ENCODE peak calls at places on chromosomes 5 and 9, in eight cellular contexts. C is uterus, M is osteocyte, S is Calu3, E is fibroblast of mammary gland, N is K562, V is cardiac fibroblast, Q is neural progenitor cell. X is an unnamed sample.

GRCh38 chr5:143315929-143316328 is 87.6 kb downstream of the NR3C1 start:
- DNase-seq in C (no peak), M (no peak), S (no peak), E (peak), N (no peak), V (no peak), Q (peak), X (no peak)

GRCh38 chr5:472656-473343 is 29.8 kb downstream of the EXOC3 start:
- DNase-seq in C (peak), M (peak), S (peak), E (peak), N (peak), V (peak), Q (peak), X (peak)

GRCh38 chr5:149141957-149142851 is 911 bp downstream of the ABLIM3 start:
- DNase-seq in C (peak), M (no peak), S (no peak), E (peak), N (no peak), V (peak), Q (peak), X (peak)

GRCh38 chr5:163943546-163943945 is 438.1 kb downstream of the MAT2B start:
- DNase-seq in C (no peak), M (no peak), S (no peak), E (no peak), N (no peak), V (peak), Q (no peak), X (no peak)

GRCh38 chr5:6510132-6510531 is 61.5 kb downstream of the UBE2QL1 start:
- DNase-seq in C (no peak), M (no peak), S (no peak), E (peak), N (no peak), V (peak), Q (no peak), X (no peak)

GRCh38 chr5:84290161-84290560 is 94.5 kb downstream of the EDIL3 start:
- DNase-seq in C (no peak), M (no peak), S (no peak), E (no peak), N (no peak), V (peak), Q (no peak), X (no peak)

GRCh38 chr5:141084487-141084989 is 9.9 kb upstream of the PCDHB2 start:
- DNase-seq in C (peak), M (no peak), S (no peak), E (peak), N (peak), V (peak), Q (peak), X (peak)

GRCh38 chr5:78320461-78320860 is 26.0 kb upstream of the AP3B1 start:
- DNase-seq in C (no peak), M (no peak), S (peak), E (peak), N (peak), V (peak), Q (peak), X (no peak)

GRCh38 chr5:159802661-159803060 is 113.6 kb upstream of the ADRA1B start:
- DNase-seq in C (no peak), M (no peak), S (no peak), E (no peak), N (no peak), V (no peak), Q (no peak), X (no peak)

GRCh38 chr5:116382874-116383266 is 191.8 kb downstream of the SEMA6A start:
- DNase-seq in C (no peak), M (no peak), S (no peak), E (no peak), N (no peak), V (no peak), Q (no peak), X (no peak)

GRCh38 chr5:116378007-116378831 is 196.4 kb downstream of the SEMA6A start:
- DNase-seq in C (no peak), M (no peak), S (no peak), E (no peak), N (no peak), V (no peak), Q (no peak), X (peak)

GRCh38 chr5:116379306-116379705 is 195.3 kb downstream of the SEMA6A start:
- DNase-seq in C (no peak), M (no peak), S (no peak), E (no peak), N (no peak), V (no peak), Q (no peak), X (no peak)

GRCh38 chr5:116382025-116382873 is 192.4 kb downstream of the SEMA6A start:
- DNase-seq in C (no peak), M (no peak), S (no peak), E (no peak), N (no peak), V (no peak), Q (peak), X (no peak)

DNA sequence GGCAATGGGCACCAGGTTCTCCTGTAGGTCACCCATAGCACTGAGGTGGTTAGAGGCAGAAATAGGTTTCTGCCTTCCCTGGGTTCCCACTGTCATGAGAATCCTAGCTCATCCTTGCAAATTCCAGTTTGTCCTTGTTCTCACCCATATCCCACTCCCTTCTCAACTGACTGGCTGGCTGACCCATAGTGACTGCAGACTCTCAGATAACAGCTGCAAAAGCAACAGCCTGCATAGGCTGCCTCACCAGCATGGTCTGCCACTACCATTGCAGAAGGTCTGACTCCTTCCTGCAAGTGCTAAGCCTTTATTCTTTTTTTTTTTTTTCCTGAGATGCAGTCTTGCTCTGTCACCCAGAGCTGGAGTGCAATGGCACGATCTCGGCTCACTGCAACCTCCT is 194.0 kb downstream of the SEMA6A start:
- DNase-seq in C (no peak), M (no peak), S (no peak), E (no peak), N (no peak), V (no peak), Q (no peak), X (no peak)
- TF ChIP-seq CTCF in C (no peak), M (no peak), S (no peak), E (no peak), N (no peak), V (no peak), Q (no peak), X (no peak)

GRCh38 chr5:136079195-136079985 is 50.6 kb downstream of the TGFBI start:
- DNase-seq in C (no peak), M (no peak), S (no peak), E (no peak), N (no peak), V (no peak), Q (peak), X (no peak)
- TF ChIP-seq CTCF in C (no peak), M (no peak), S (no peak), E (no peak), N (no peak), V (no peak), Q (peak), X (no peak)

GRCh38 chr9:2722715-2723114 is 5.4 kb downstream of the KCNV2 start:
- DNase-seq in C (no peak), M (no peak), S (no peak), E (peak), N (no peak), V (peak), Q (no peak), X (no peak)
- TF ChIP-seq CTCF in C (no peak), M (no peak), S (no peak), E (no peak), N (no peak), V (no peak), Q (no peak), X (no peak)

DNA sequence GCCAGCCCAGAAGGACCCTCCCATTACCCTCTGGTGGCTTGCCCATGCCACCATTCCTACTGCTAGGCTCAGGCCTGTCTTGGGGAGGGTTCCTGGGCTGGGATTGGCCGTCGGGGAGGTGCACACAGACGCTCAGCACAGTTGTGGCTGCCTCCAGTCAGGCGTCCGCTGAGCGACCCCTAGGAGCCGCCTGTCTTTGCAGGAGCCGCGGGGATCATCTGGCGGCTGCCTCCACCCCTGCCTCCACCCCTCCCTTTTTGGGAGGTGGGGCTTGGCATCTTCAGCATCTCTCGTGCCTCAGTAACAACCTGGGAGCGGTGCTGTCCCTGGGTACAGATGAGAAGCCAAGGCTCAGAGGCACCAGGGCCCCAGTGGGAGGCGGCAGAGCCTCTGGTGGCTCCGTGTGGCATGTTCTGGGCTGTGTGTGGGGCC is 39.6 kb downstream of the RXRA start:
- DNase-seq in C (peak), M (peak), S (no peak), E (peak), N (peak), V (no peak), Q (peak), X (peak)
- TF ChIP-seq CTCF in C (no peak), M (no peak), S (no peak), E (no peak), N (no peak), V (no peak), Q (peak), X (no peak)

GRCh38 chr5:72677447-72677846 is 139.0 kb upstream of the TNPO1 start:
- DNase-seq in C (no peak), M (no peak), S (no peak), E (no peak), N (no peak), V (no peak), Q (no peak), X (no peak)
- TF ChIP-seq CTCF in C (no peak), M (no peak), S (no peak), E (no peak), N (no peak), V (no peak), Q (no peak), X (no peak)

DNA sequence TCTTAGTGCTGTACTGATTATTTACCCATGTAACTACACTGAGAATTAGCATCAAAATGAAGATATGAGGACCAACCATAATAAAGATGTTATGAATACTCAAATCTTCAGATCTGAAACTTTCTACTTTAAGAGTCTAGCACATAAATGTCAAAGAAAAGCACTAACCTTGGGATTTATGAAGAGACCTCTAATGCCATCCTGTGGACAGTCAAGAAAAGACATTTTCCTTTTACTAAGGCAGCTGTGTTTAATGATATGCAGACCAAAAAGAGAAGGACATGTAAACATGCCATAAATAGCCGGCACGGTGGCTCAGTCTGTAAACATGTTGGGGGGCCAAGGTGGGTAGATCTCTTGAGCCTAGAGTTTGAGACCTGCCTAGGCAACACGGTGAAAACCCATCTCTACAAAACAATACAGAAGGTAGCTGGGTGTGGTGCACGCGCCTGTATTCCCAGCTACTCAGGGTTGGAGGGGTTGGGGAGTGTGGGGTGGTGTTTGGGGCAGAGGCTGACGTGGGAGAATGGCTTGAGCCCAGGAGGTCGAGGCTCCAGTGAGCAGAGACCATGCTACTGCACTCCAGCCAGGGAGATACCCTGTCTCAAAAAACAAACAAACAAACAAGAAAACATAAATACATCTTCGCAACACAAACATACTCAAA is 266.9 kb upstream of the TYRP1 start:
- DNase-seq in C (no peak), M (no peak), S (no peak), E (peak), N (no peak), V (peak), Q (peak), X (no peak)
- TF ChIP-seq CTCF in C (no peak), M (no peak), S (no peak), E (no peak), N (no peak), V (no peak), Q (peak), X (peak)